ENCODE peak calls at places on chromosomes 2 and 18, in ten cellular contexts. X, B, A, Y, I, S, Q, P, N and G are unnamed samples.

GRCh38 chr2:237603718-237604362 is 13.3 kb upstream of the RAB17 start:
- DNase-seq in Y (peak), X (no peak), S (peak), P (no peak), I (peak), B (no peak), Q (no peak), A (peak), N (peak), G (no peak)

GRCh38 chr2:74525717-74526648 is at the start of gene DQX1:
- DNase-seq in B (no peak), P (no peak), X (no peak), N (peak), S (peak), Q (no peak), I (no peak), A (no peak), Y (no peak), G (no peak)

GRCh38 chr2:72144746-72145657 is 2.7 kb downstream of the CYP26B1 start:
- DNase-seq in Y (no peak), I (no peak), A (peak), S (no peak), X (no peak), Q (no peak), B (no peak), P (no peak), N (no peak), G (no peak)

GRCh38 chr2:231162036-231162345 is 36.4 kb upstream of the ARMC9 start:
- DNase-seq in X (no peak), A (no peak), S (no peak), I (peak), B (no peak), P (no peak), Q (peak), N (peak), Y (no peak), G (no peak)

GRCh38 chr18:77777126-77777525 is 527.5 kb downstream of the GALR1 start:
- DNase-seq in P (no peak), S (no peak), A (no peak), Y (no peak), I (no peak), B (no peak), N (no peak), X (no peak), Q (no peak), G (no peak)

GRCh38 chr18:13629841-13630747 is 96.3 kb downstream of the FAM210A start:
- DNase-seq in P (no peak), S (peak), Y (no peak), A (peak), N (peak), Q (peak), X (peak), I (peak), B (peak), G (peak)

GRCh38 chr2:147867050-147867449 is 22.2 kb downstream of the ACVR2A start:
- DNase-seq in Y (no peak), Q (no peak), P (no peak), N (no peak), I (no peak), X (no peak), B (no peak), S (no peak), A (no peak), G (no peak)

GRCh38 chr2:6052577-6052976 is 360.4 kb downstream of the SOX11 start:
- DNase-seq in Y (no peak), A (no peak), S (no peak), P (no peak), I (no peak), N (no peak), X (no peak), Q (no peak), B (no peak), G (no peak)

GRCh38 chr2:241272298-241272721 is 43.2 kb downstream of the HDLBP start:
- DNase-seq in A (peak), N (no peak), P (no peak), X (no peak), Q (no peak), B (peak), Y (no peak), S (peak), I (no peak), G (no peak)

GRCh38 chr2:199118701-199119241 is 339.0 kb downstream of the SATB2 start:
- DNase-seq in X (no peak), N (no peak), A (no peak), S (no peak), P (no peak), B (no peak), I (peak), Q (no peak), Y (no peak), G (no peak)

GRCh38 chr2:200032895-200033294 is 77.5 kb downstream of the MAIP1 start:
- DNase-seq in B (no peak), Y (no peak), Q (no peak), S (no peak), N (no peak), X (no peak), P (no peak), A (no peak), I (no peak), G (no peak)

GRCh38 chr2:42755161-42755900 is 8.6 kb downstream of the OXER1 start:
- DNase-seq in I (no peak), X (no peak), S (no peak), P (no peak), Y (no peak), N (no peak), B (no peak), A (no peak), Q (peak), G (no peak)

GRCh38 chr18:12911025-12911927 is 27.2 kb upstream of the PTPN2 start:
- DNase-seq in N (no peak), B (no peak), X (no peak), A (no peak), P (no peak), Q (no peak), Y (peak), S (peak), I (peak), G (no peak)

GRCh38 chr2:14072338-14072737 is 560.2 kb upstream of the LRATD1 start:
- DNase-seq in I (no peak), Q (no peak), Y (no peak), P (no peak), A (no peak), N (no peak), X (no peak), S (no peak), B (no peak), G (no peak)